ENCODE peak calls at places on chromosomes 5 and 9, in five cellular contexts. F is mucosa of descending colon, X is hepatocyte, W is SK-N-SH, K is heart left ventricle. P is an unnamed sample. For H3K9me3, the result is how much of the 10 kb centered on the place peaks cover.

GRCh38 chr5:128412145-128412930 is 125.7 kb downstream of the FBN2 start:
- DNase-seq in F (no peak), X (no peak), K (no peak), W (no peak), P (no peak)

GRCh38 chr5:64497390-64497789 is 8.4 kb upstream of the RGS7BP start:
- DNase-seq in W (no peak), F (no peak), K (no peak), X (peak), P (no peak)

GRCh38 chr5:59069438-59070079 is 486.7 kb downstream of the RAB3C start:
- DNase-seq in W (no peak), F (no peak), K (peak), X (peak), P (peak)

GRCh38 chr9:89873801-89874200 is 269.0 kb downstream of the GADD45G start:
- DNase-seq in K (no peak), W (no peak), X (no peak), F (no peak), P (no peak)

GRCh38 chr9:127927457-127928231 is 2.9 kb downstream of the PIP5KL1 start:
- DNase-seq in W (no peak), F (peak), X (peak), K (no peak), P (no peak)

GRCh38 chr5:154390746-154391359 is 54.9 kb upstream of the SAP30L start:
- DNase-seq in F (no peak), K (no peak), W (no peak), X (no peak), P (no peak)

GRCh38 chr5:1185038-1185651 is 16.2 kb upstream of the SLC6A19 start:
- DNase-seq in K (no peak), X (no peak), F (no peak), W (no peak), P (no peak)

GRCh38 chr5:125461641-125462072 is 715.2 kb upstream of the ZNF608 start:
- DNase-seq in X (no peak), F (no peak), W (no peak), K (no peak), P (no peak)

GRCh38 chr5:43620944-43621505 is 18.0 kb downstream of the NNT start:
- DNase-seq in F (no peak), W (no peak), X (no peak), K (no peak), P (no peak)

GRCh38 chr5:145825751-145826180 is 9.4 kb downstream of the PRELID2 start:
- DNase-seq in F (no peak), K (no peak), W (peak), X (peak), P (no peak)

GRCh38 chr9:129242971-129243561 is 65.0 kb upstream of the IER5L start:
- DNase-seq in K (no peak), F (peak), W (no peak), X (no peak), P (peak)

GRCh38 chr9:85743290-85744128 is 1.8 kb upstream of the AGTPBP1 start:
- DNase-seq in K (no peak), F (peak), W (no peak), X (peak), P (no peak)

GRCh38 chr5:82804151-82804690 is 273.0 kb downstream of the TMEM167A start:
- DNase-seq in X (no peak), W (no peak), K (no peak), F (no peak), P (no peak)

GRCh38 chr9:16202913-16203734 is 650.3 kb downstream of the CCDC171 start:
- DNase-seq in F (no peak), X (peak), W (no peak), K (no peak), P (no peak)

GRCh38 chr9:120308495-120308894 is 271.5 kb downstream of the CDK5RAP2 start:
- DNase-seq in W (no peak), K (no peak), F (no peak), X (no peak), P (no peak)

GRCh38 chr5:122413722-122414121 is 101.7 kb downstream of the SNCAIP start:
- DNase-seq in F (no peak), K (no peak), X (no peak), W (no peak), P (no peak)

GRCh38 chr5:95956900-95957293 is 4.8 kb downstream of the ELL2 start:
- DNase-seq in W (no peak), K (no peak), X (no peak), F (no peak), P (no peak)

GRCh38 chr9:2018764-2019548 is 3.8 kb downstream of the SMARCA2 start:
- DNase-seq in K (no peak), X (no peak), W (no peak), F (no peak), P (no peak)

GRCh38 chr9:82363236-82363635 is 374.7 kb downstream of the SPATA31D1 start:
- DNase-seq in F (no peak), X (no peak), W (no peak), K (no peak), P (no peak)

GRCh38 chr5:73391441-73391871 is 57.1 kb downstream of the FOXD1 start:
- DNase-seq in K (no peak), W (no peak), X (no peak), F (no peak), P (no peak)

GRCh38 chr5:40904205-40904993 is 4.9 kb upstream of the C7 start:
- DNase-seq in K (peak), X (peak), W (peak), F (peak), P (peak)

DNA sequence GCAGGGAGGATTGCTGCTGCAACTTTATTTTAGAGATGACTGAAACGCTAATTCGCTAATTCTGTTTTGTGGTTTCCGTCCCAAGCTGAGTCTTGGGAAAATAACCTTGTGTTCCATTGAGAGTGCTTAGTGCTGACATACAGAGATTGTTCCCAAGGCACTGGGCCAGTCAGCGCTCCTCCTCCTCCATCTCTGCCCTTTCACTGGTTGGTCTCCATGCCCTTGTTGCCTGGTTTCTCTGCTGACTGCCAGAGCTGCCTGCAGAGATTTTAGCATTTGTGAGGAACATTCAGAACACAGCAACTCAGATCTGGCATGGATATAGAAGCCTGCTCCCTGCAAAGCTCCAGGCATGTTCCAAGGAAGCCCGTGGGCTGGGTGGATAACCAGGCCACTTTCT is 126.0 kb upstream of the IRX2 start:
- DNase-seq in F (no peak), X (no peak), K (no peak), W (no peak), P (no peak)
- H3K9me3 ChIP-seq in F (under half), X (under half), K (under half), W (under half), P (under half)

DNA sequence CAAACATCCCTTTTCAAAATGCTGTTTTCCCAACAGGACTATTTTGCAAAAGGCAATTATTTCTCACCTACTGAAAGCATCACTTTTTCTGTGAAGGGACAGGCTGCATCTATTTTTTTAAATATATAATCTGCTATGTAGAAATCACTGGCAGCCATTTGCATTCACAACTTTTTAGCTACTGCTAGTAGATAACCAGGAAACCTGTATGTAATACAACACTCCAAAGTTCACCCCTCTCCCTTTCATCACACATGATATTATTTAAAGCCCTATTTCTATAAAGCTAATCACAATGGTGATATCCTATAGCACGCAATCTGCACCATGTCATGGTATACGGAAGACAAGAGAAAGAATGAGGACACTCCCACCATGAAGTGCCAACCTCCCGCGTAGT is 9.8 kb downstream of the DMGDH start:
- DNase-seq in F (no peak), X (no peak), K (no peak), W (no peak), P (no peak)
- H3K9me3 ChIP-seq in F (under half), X (under half), K (under half), W (under half), P (under half)

GRCh38 chr5:143199161-143199560 is 204.3 kb downstream of the NR3C1 start:
- DNase-seq in W (no peak), F (no peak), X (no peak), K (no peak), P (no peak)
- H3K9me3 ChIP-seq in W (under half), F (under half), X (under half), K (under half), P (under half)

GRCh38 chr5:2376486-2376885 is 375.0 kb downstream of the IRX2 start:
- DNase-seq in F (no peak), W (no peak), X (no peak), K (no peak), P (no peak)

GRCh38 chr5:2374703-2375102 is 376.8 kb downstream of the IRX2 start:
- DNase-seq in W (no peak), X (no peak), K (no peak), F (no peak), P (no peak)

GRCh38 chr5:2373631-2374030 is 377.8 kb downstream of the IRX2 start:
- DNase-seq in F (no peak), W (no peak), K (no peak), X (no peak), P (no peak)

GRCh38 chr5:2375291-2375690 is 376.2 kb downstream of the IRX2 start:
- DNase-seq in W (no peak), F (no peak), X (no peak), K (no peak), P (no peak)

GRCh38 chr5:2375796-2376195 is 375.7 kb downstream of the IRX2 start:
- DNase-seq in W (no peak), K (no peak), F (no peak), X (no peak), P (no peak)
- H3K9me3 ChIP-seq in W (under half), K (under half), F (under half), X (under half), P (under half)

GRCh38 chr5:79886940-79887339 is 104.1 kb downstream of the MTX3 start:
- DNase-seq in X (no peak), K (no peak), F (no peak), W (no peak), P (no peak)

GRCh38 chr5:79888643-79889042 is 102.4 kb downstream of the MTX3 start:
- DNase-seq in K (no peak), X (no peak), W (no peak), F (no peak), P (no peak)

GRCh38 chr5:79890871-79891249 is 100.2 kb downstream of the MTX3 start:
- DNase-seq in K (no peak), F (no peak), X (no peak), W (no peak), P (no peak)

GRCh38 chr5:79893485-79893884 is 97.6 kb downstream of the MTX3 start:
- DNase-seq in F (no peak), K (no peak), W (no peak), X (no peak), P (no peak)

GRCh38 chr5:79890119-79890870 is 100.8 kb downstream of the MTX3 start:
- DNase-seq in F (no peak), W (no peak), X (no peak), K (no peak), P (no peak)
- H3K9me3 ChIP-seq in F (under half), W (under half), X (under half), K (under half), P (under half)

GRCh38 chr9:118321823-118322222 is 617.6 kb downstream of the TLR4 start:
- DNase-seq in F (no peak), K (no peak), W (no peak), X (no peak), P (no peak)
- H3K9me3 ChIP-seq in F (under half), K (under half), W (under half), X (under half), P (under half)

GRCh38 chr9:4197548-4197947 is 102.3 kb downstream of the GLIS3 start:
- DNase-seq in F (no peak), X (no peak), K (no peak), W (peak), P (no peak)

GRCh38 chr9:4196886-4197285 is 103.0 kb downstream of the GLIS3 start:
- DNase-seq in W (no peak), F (no peak), X (no peak), K (no peak), P (no peak)

GRCh38 chr9:4196376-4196775 is 103.5 kb downstream of the GLIS3 start:
- DNase-seq in F (no peak), W (no peak), X (no peak), K (no peak), P (no peak)

GRCh38 chr9:4193391-4193790 is 106.5 kb downstream of the GLIS3 start:
- DNase-seq in K (no peak), X (no peak), W (no peak), F (no peak), P (no peak)

DNA sequence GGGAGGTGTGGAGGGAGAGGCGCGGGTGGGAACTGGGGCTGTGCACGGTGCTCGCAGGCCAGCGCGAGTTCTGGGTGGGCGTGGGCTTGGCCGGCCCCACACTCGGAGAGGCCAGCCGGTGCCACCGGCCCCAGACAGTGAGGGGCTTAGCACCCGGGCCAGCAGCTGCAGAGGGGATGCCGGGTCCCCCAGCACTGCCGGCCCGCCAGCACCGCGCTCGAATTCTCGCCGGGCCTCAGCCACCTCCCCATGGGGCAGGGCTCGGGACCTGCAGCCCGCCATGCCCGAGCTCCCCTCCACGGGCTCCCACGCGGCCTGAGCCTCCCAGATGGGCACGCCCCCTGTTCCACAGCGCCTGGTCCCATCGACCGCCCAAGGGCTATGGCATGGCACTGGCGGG is 104.6 kb downstream of the GLIS3 start:
- DNase-seq in F (no peak), W (no peak), K (no peak), X (no peak), P (no peak)
- H3K9me3 ChIP-seq in F (under half), W (under half), K (under half), X (under half), P (under half)

GRCh38 chr5:178982941-178983340 is 12.2 kb downstream of the GRM6 start:
- DNase-seq in K (no peak), W (no peak), F (no peak), X (no peak), P (no peak)
- H3K9me3 ChIP-seq in K (under half), W (under half), F (half or more), X (under half), P (under half)

GRCh38 chr5:178883815-178884430 is 11.8 kb upstream of the ZFP2 start:
- DNase-seq in F (no peak), X (no peak), K (no peak), W (no peak), P (no peak)
- H3K9me3 ChIP-seq in F (half or more), X (half or more), K (under half), W (under half), P (under half)